ENCODE peak calls at places on chromosomes 4 and X, in nine cellular contexts. G is HTR-8/SVneo, J is caudate nucleus, M is tibial artery, U is GM23248, Y is fibroblast of mammary gland, E is activated T-cell treated with anti-CD3 and anti-CD28 coated beads for 48 hours, N is H9, F is iPS-NIHi11. C is an unnamed sample.
A peak's percentile ranks its signal among the peaks of the same experiment; 100 is the strongest.

GRCh38 chr4:177016541-177017141 is 223.9 kb upstream of the VEGFC start:
- DNase-seq in G (peak; percentile 40), J (no peak), M (no peak), U (peak; percentile 83), Y (peak; percentile 57), E (no peak), N (no peak), F (no peak), C (no peak)

GRCh38 chr4:122341906-122342305 is 36.9 kb upstream of the ADAD1 start:
- DNase-seq in G (peak; percentile 8), J (no peak), M (no peak), U (peak; percentile 91), Y (peak; percentile 72), E (no peak), N (no peak), F (no peak), C (no peak)

GRCh38 chr4:77994194-77994721 is 62.9 kb upstream of the FRAS1 start:
- DNase-seq in G (peak; percentile 15), J (no peak), M (no peak), U (peak; percentile 79), Y (peak; percentile 64), E (peak; percentile 1), N (peak; percentile 78), F (peak; percentile 75), C (peak; percentile 76)

GRCh38 chr4:30767147-30767546 is 47.0 kb downstream of the PCDH7 start:
- DNase-seq in G (no peak), J (no peak), M (no peak), U (no peak), Y (no peak), E (no peak), N (no peak), F (no peak), C (no peak)

GRCh38 chrX:33001107-33001506 is 210.2 kb downstream of the DMD start:
- DNase-seq in G (no peak), J (no peak), M (no peak), U (no peak), Y (no peak), E (no peak), N (no peak), F (no peak), C (no peak)

GRCh38 chr4:139575072-139575471 is 19.1 kb upstream of the SETD7 start:
- DNase-seq in G (no peak), J (no peak), M (no peak), U (no peak), Y (no peak), E (no peak), N (no peak), F (no peak), C (no peak)

GRCh38 chr4:54372951-54373350 is 143.9 kb downstream of the PDGFRA start:
- DNase-seq in G (no peak), J (no peak), M (no peak), U (peak; percentile 3), Y (peak; percentile 17), E (no peak), N (no peak), F (no peak), C (no peak)

GRCh38 chr4:40194602-40195161 is 2.1 kb upstream of the RHOH start:
- DNase-seq in G (no peak), J (no peak), M (no peak), U (no peak), Y (no peak), E (no peak), N (no peak), F (no peak), C (no peak)

GRCh38 chr4:33470805-33471204 is 2750.6 kb downstream of the PCDH7 start:
- DNase-seq in G (no peak), J (no peak), M (no peak), U (no peak), Y (no peak), E (no peak), N (no peak), F (no peak), C (no peak)

GRCh38 chrX:106959897-106960296 is 39.7 kb downstream of the CLDN2 start:
- DNase-seq in G (no peak), J (no peak), M (no peak), U (peak; percentile 37), Y (peak; percentile 35), E (no peak), N (no peak), F (peak; percentile 6), C (no peak)

GRCh38 chr4:155542415-155542814 is 124.2 kb upstream of the GUCY1A1 start:
- DNase-seq in G (no peak), J (no peak), M (no peak), U (no peak), Y (no peak), E (no peak), N (no peak), F (no peak), C (no peak)

GRCh38 chrX:44908198-44908597 is 35.2 kb downstream of the KDM6A start:
- DNase-seq in G (no peak), J (no peak), M (no peak), U (peak; percentile 28), Y (peak; percentile 48), E (no peak), N (no peak), F (no peak), C (no peak)

GRCh38 chr4:113781439-113782040 is 20.0 kb upstream of the CAMK2D start:
- DNase-seq in G (no peak), J (no peak), M (no peak), U (peak; percentile 56), Y (peak; percentile 66), E (no peak), N (no peak), F (peak; percentile 28), C (no peak)

GRCh38 chr4:42995343-42995944 is 102.9 kb downstream of the GRXCR1 start:
- DNase-seq in G (peak; percentile 23), J (no peak), M (no peak), U (peak; percentile 59), Y (peak; percentile 45), E (no peak), N (no peak), F (peak; percentile 59), C (peak; percentile 9)

GRCh38 chr4:128159967-128160366 is 98.9 kb downstream of the LARP1B start:
- DNase-seq in G (no peak), J (no peak), M (no peak), U (peak; percentile 14), Y (peak; percentile 55), E (no peak), N (no peak), F (no peak), C (no peak)